ENCODE peak calls at places on chromosomes 11 and 22, in five cellular contexts. One of them, this sample, is unnamed.

GRCh38 chr11:20597137-20597923 is 2.1 kb upstream of the SLC6A5 start:
- DNase-seq in breast epithelium: no peak
- DNase-seq in uterus: no peak
- DNase-seq in AG10803: no peak
- DNase-seq in tibial nerve: no peak
- DNase-seq in this sample: no peak

GRCh38 chr11:130068546-130068985 is 1.1 kb upstream of the APLP2 start:
- DNase-seq in tibial nerve: no peak
- DNase-seq in uterus: no peak
- DNase-seq in AG10803: no peak
- DNase-seq in breast epithelium: no peak
- DNase-seq in this sample: no peak

GRCh38 chr11:8083871-8084281 is 2.9 kb downstream of the TUB start:
- DNase-seq in tibial nerve: no peak
- DNase-seq in AG10803: no peak
- DNase-seq in breast epithelium: no peak
- DNase-seq in uterus: no peak
- DNase-seq in this sample: no peak

GRCh38 chr11:61507962-61508824 is at the start of gene LRRC10B:
- DNase-seq in AG10803: no peak
- DNase-seq in breast epithelium: no peak
- DNase-seq in uterus: no peak
- DNase-seq in tibial nerve: no peak
- DNase-seq in this sample: no peak

GRCh38 chr11:44709966-44710365 is 16.8 kb upstream of the TSPAN18 start:
- DNase-seq in AG10803: peak
- DNase-seq in breast epithelium: no peak
- DNase-seq in tibial nerve: no peak
- DNase-seq in uterus: no peak
- DNase-seq in this sample: no peak

GRCh38 chr22:46589871-46590271 is 30.3 kb upstream of the GRAMD4 start:
- DNase-seq in breast epithelium: no peak
- DNase-seq in AG10803: no peak
- DNase-seq in uterus: no peak
- DNase-seq in tibial nerve: no peak
- DNase-seq in this sample: no peak

GRCh38 chr11:10908215-10908990 is 50.5 kb upstream of the ZBED5 start:
- DNase-seq in breast epithelium: peak
- DNase-seq in AG10803: peak
- DNase-seq in tibial nerve: no peak
- DNase-seq in uterus: peak
- DNase-seq in this sample: peak

GRCh38 chr11:85123752-85124231 is 503.4 kb downstream of the DLG2 start:
- DNase-seq in uterus: no peak
- DNase-seq in AG10803: no peak
- DNase-seq in breast epithelium: no peak
- DNase-seq in tibial nerve: no peak
- DNase-seq in this sample: no peak

GRCh38 chr11:27658535-27659236 is 41.6 kb downstream of the BDNF start:
- DNase-seq in breast epithelium: peak
- DNase-seq in uterus: no peak
- DNase-seq in AG10803: no peak
- DNase-seq in tibial nerve: no peak
- DNase-seq in this sample: no peak

GRCh38 chr11:123363556-123363955 is 66.5 kb upstream of the GRAMD1B start:
- DNase-seq in tibial nerve: no peak
- DNase-seq in uterus: no peak
- DNase-seq in breast epithelium: no peak
- DNase-seq in AG10803: no peak
- DNase-seq in this sample: no peak

GRCh38 chr11:115920841-115921480 is 416.7 kb upstream of the CADM1 start:
- DNase-seq in breast epithelium: no peak
- DNase-seq in tibial nerve: no peak
- DNase-seq in AG10803: no peak
- DNase-seq in uterus: no peak
- DNase-seq in this sample: no peak

GRCh38 chr11:34565417-34566208 is 52.0 kb upstream of the ELF5 start:
- DNase-seq in uterus: no peak
- DNase-seq in breast epithelium: no peak
- DNase-seq in tibial nerve: no peak
- DNase-seq in AG10803: no peak
- DNase-seq in this sample: no peak

GRCh38 chr11:13140873-13141655 is 131.9 kb downstream of the RASSF10 start:
- DNase-seq in uterus: no peak
- DNase-seq in tibial nerve: no peak
- DNase-seq in AG10803: no peak
- DNase-seq in breast epithelium: peak
- DNase-seq in this sample: no peak

GRCh38 chr11:19466314-19466713 is 225.6 kb upstream of the E2F8 start:
- DNase-seq in uterus: no peak
- DNase-seq in breast epithelium: no peak
- DNase-seq in AG10803: no peak
- DNase-seq in tibial nerve: no peak
- DNase-seq in this sample: no peak

GRCh38 chr11:120310875-120311274 is 14.2 kb upstream of the TLCD5 start:
- DNase-seq in tibial nerve: no peak
- DNase-seq in breast epithelium: no peak
- DNase-seq in AG10803: no peak
- DNase-seq in uterus: no peak
- DNase-seq in this sample: no peak

GRCh38 chr11:128894685-128895084 is 3.5 kb downstream of the KCNJ5 start:
- DNase-seq in breast epithelium: no peak
- DNase-seq in uterus: no peak
- DNase-seq in AG10803: no peak
- DNase-seq in tibial nerve: no peak
- DNase-seq in this sample: no peak

GRCh38 chr11:35404397-35404775 is 15.0 kb downstream of the SLC1A2 start:
- DNase-seq in tibial nerve: no peak
- DNase-seq in uterus: no peak
- DNase-seq in AG10803: peak
- DNase-seq in breast epithelium: no peak
- DNase-seq in this sample: no peak

GRCh38 chr22:43200031-43200430 is 13.1 kb upstream of the TTLL12 start:
- DNase-seq in uterus: no peak
- DNase-seq in breast epithelium: no peak
- DNase-seq in tibial nerve: no peak
- DNase-seq in AG10803: no peak
- DNase-seq in this sample: no peak

GRCh38 chr11:11349870-11350325 is 3.2 kb downstream of the CSNK2A3 start:
- DNase-seq in tibial nerve: no peak
- DNase-seq in AG10803: peak
- DNase-seq in uterus: peak
- DNase-seq in breast epithelium: no peak
- DNase-seq in this sample: no peak

DNA sequence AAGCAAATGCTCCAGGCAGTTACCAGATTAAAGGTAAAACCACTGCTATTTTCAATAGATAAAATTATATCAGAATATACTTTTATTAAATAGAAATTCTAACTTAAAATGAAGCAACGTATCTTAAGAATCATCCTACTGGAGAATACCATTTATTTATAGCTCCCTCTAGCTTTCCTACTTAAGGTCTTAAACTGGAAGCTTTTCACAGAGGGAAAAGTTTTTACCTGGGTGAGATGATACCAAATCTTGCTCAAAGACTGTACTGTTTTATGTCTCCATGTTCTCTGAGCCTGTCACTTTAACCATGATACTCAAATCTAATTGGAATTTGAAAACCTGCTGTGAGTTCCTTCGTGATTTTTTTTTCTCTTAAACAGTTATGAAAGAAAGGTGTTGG is 291.8 kb downstream of the AASDHPPT start:
- DNase-seq in breast epithelium: no peak
- DNase-seq in uterus: no peak
- DNase-seq in tibial nerve: no peak
- DNase-seq in AG10803: no peak
- DNase-seq in this sample: no peak
- TF ChIP-seq CTCF in breast epithelium: no peak
- TF ChIP-seq CTCF in uterus: no peak
- TF ChIP-seq CTCF in tibial nerve: no peak
- TF ChIP-seq CTCF in AG10803: peak
- TF ChIP-seq CTCF in this sample: no peak

GRCh38 chr11:103108933-103109817 is at the start of gene DYNC2H1:
- DNase-seq in uterus: peak
- DNase-seq in breast epithelium: peak
- DNase-seq in AG10803: peak
- DNase-seq in tibial nerve: peak
- DNase-seq in this sample: peak
- TF ChIP-seq CTCF in uterus: peak
- TF ChIP-seq CTCF in breast epithelium: no peak
- TF ChIP-seq CTCF in AG10803: peak
- TF ChIP-seq CTCF in tibial nerve: peak
- TF ChIP-seq CTCF in this sample: peak

GRCh38 chr11:63610604-63611394 is 3.4 kb downstream of the PLAAT3 start:
- DNase-seq in uterus: no peak
- DNase-seq in breast epithelium: no peak
- DNase-seq in AG10803: no peak
- DNase-seq in tibial nerve: no peak
- DNase-seq in this sample: no peak
- TF ChIP-seq CTCF in uterus: no peak
- TF ChIP-seq CTCF in breast epithelium: peak
- TF ChIP-seq CTCF in AG10803: no peak
- TF ChIP-seq CTCF in tibial nerve: no peak
- TF ChIP-seq CTCF in this sample: peak

GRCh38 chr11:69487849-69488542 is 6.5 kb downstream of the LINC01488 start:
- DNase-seq in uterus: no peak
- DNase-seq in tibial nerve: no peak
- DNase-seq in AG10803: no peak
- DNase-seq in breast epithelium: no peak
- DNase-seq in this sample: no peak

GRCh38 chr11:69489746-69490365 is 8.4 kb downstream of the LINC01488 start:
- DNase-seq in uterus: no peak
- DNase-seq in tibial nerve: no peak
- DNase-seq in AG10803: no peak
- DNase-seq in breast epithelium: no peak
- DNase-seq in this sample: no peak

GRCh38 chr11:69488543-69488940 is 7.1 kb downstream of the LINC01488 start:
- DNase-seq in uterus: no peak
- DNase-seq in tibial nerve: no peak
- DNase-seq in breast epithelium: no peak
- DNase-seq in AG10803: no peak
- DNase-seq in this sample: no peak

GRCh38 chr11:69490516-69490915 is 9.1 kb downstream of the LINC01488 start:
- DNase-seq in uterus: no peak
- DNase-seq in tibial nerve: no peak
- DNase-seq in breast epithelium: no peak
- DNase-seq in AG10803: no peak
- DNase-seq in this sample: no peak

GRCh38 chr11:69489031-69489745 is 7.7 kb downstream of the LINC01488 start:
- DNase-seq in breast epithelium: no peak
- DNase-seq in uterus: no peak
- DNase-seq in AG10803: no peak
- DNase-seq in tibial nerve: no peak
- DNase-seq in this sample: no peak
- TF ChIP-seq CTCF in breast epithelium: no peak
- TF ChIP-seq CTCF in uterus: no peak
- TF ChIP-seq CTCF in AG10803: no peak
- TF ChIP-seq CTCF in tibial nerve: no peak
- TF ChIP-seq CTCF in this sample: no peak

GRCh38 chr22:37141476-37141875 is 8.2 kb downstream of the IL2RB start:
- DNase-seq in tibial nerve: no peak
- DNase-seq in AG10803: no peak
- DNase-seq in uterus: no peak
- DNase-seq in breast epithelium: no peak
- DNase-seq in this sample: no peak

GRCh38 chr22:37138879-37139561 is 10.7 kb downstream of the IL2RB start:
- DNase-seq in uterus: no peak
- DNase-seq in AG10803: no peak
- DNase-seq in breast epithelium: no peak
- DNase-seq in tibial nerve: no peak
- DNase-seq in this sample: no peak

GRCh38 chr22:37137903-37138665 is 11.6 kb downstream of the IL2RB start:
- DNase-seq in breast epithelium: no peak
- DNase-seq in uterus: no peak
- DNase-seq in tibial nerve: no peak
- DNase-seq in AG10803: no peak
- DNase-seq in this sample: no peak

GRCh38 chr22:37140686-37141323 is 8.9 kb downstream of the IL2RB start:
- DNase-seq in AG10803: no peak
- DNase-seq in uterus: no peak
- DNase-seq in tibial nerve: no peak
- DNase-seq in breast epithelium: no peak
- DNase-seq in this sample: no peak

DNA sequence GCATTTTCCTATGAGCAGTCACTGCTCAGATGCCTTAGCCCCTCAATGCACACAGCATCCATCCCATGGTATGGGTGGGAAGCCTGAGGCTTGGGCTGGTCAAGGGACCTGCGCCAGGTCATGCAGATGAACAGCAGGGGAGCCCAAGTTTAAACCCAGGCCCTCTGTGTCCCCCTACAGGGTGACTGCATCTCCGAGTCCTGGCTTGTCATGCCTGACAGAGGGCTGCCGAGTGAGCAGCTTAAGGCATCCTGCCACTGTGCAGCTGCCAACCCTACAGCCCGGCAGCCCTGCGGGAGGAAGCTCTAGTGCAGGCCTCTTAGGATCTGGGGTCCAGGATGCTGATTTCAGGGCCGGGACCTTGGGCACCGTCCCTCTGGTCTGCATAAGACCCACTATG is 10.0 kb downstream of the IL2RB start:
- DNase-seq in AG10803: no peak
- DNase-seq in tibial nerve: no peak
- DNase-seq in uterus: no peak
- DNase-seq in breast epithelium: no peak
- DNase-seq in this sample: no peak
- TF ChIP-seq CTCF in AG10803: no peak
- TF ChIP-seq CTCF in tibial nerve: no peak
- TF ChIP-seq CTCF in uterus: no peak
- TF ChIP-seq CTCF in breast epithelium: no peak
- TF ChIP-seq CTCF in this sample: no peak